ENCODE peak calls at places on chromosome 1, in four cellular contexts. I is fibroblast of lung; R is naive thymus-derived CD4-positive, alpha-beta T cell; B is ovary. M is an unnamed sample. For H3K27me3, the result is how much of the 10 kb centered on the place peaks cover.

GRCh38 chr1:176795929-176796328 is 333.0 kb downstream of the PAPPA2 start:
- DNase-seq in I (no peak), R (no peak), B (no peak), M (no peak)

GRCh38 chr1:89630046-89630445 is 2.9 kb upstream of the LRRC8C start:
- DNase-seq in I (no peak), R (no peak), B (no peak), M (no peak)

GRCh38 chr1:207579436-207579799 is 65.5 kb upstream of the CR1L start:
- DNase-seq in I (peak), R (no peak), B (no peak), M (peak)

GRCh38 chr1:201515895-201516294 is 9.0 kb upstream of the CSRP1 start:
- DNase-seq in I (no peak), R (no peak), B (no peak), M (no peak)

GRCh38 chr1:89599332-89599630 is 33.6 kb upstream of the LRRC8C start:
- DNase-seq in I (no peak), R (no peak), B (no peak), M (no peak)

GRCh38 chr1:3898994-3899775 is 887 bp downstream of the C1orf174 start:
- DNase-seq in I (no peak), R (no peak), B (no peak), M (peak)

GRCh38 chr1:210366767-210367166 is 38.1 kb downstream of the HHAT start:
- DNase-seq in I (no peak), R (no peak), B (no peak), M (no peak)

GRCh38 chr1:58781541-58782307 is 2.1 kb downstream of the JUN start:
- DNase-seq in I (peak), R (peak), B (peak), M (peak)

GRCh38 chr1:22886211-22886610 is 86.5 kb downstream of the LACTBL1 start:
- DNase-seq in I (no peak), R (no peak), B (no peak), M (peak)

GRCh38 chr1:213570487-213570886 is 417.3 kb upstream of the PROX1 start:
- DNase-seq in I (no peak), R (no peak), B (no peak), M (no peak)

GRCh38 chr1:55938376-55938850 is 641.0 kb downstream of the PLPP3 start:
- DNase-seq in I (no peak), R (no peak), B (peak), M (peak)

GRCh38 chr1:29709711-29710169 is 473.4 kb downstream of the PTPRU start:
- DNase-seq in I (peak), R (no peak), B (no peak), M (no peak)

GRCh38 chr1:207698822-207699483 is 52.9 kb upstream of the CD46 start:
- DNase-seq in I (peak), R (no peak), B (peak), M (peak)

GRCh38 chr1:62111084-62111483 is 83.6 kb upstream of the L1TD1 start:
- DNase-seq in I (no peak), R (no peak), B (no peak), M (no peak)

GRCh38 chr1:225780134-225780533 is 2.5 kb downstream of the SRP9 start:
- DNase-seq in I (no peak), R (no peak), B (no peak), M (no peak)

GRCh38 chr1:235642021-235642942 is 7.3 kb downstream of the GNG4 start:
- DNase-seq in I (peak), R (peak), B (no peak), M (no peak)

GRCh38 chr1:26529655-26530539 is at the start of gene RPS6KA1:
- DNase-seq in I (peak), R (peak), B (peak), M (peak)

GRCh38 chr1:18373882-18374493 is 106.7 kb upstream of the KLHDC7A start:
- DNase-seq in I (no peak), R (no peak), B (no peak), M (peak)

GRCh38 chr1:115233598-115233997 is 104.5 kb downstream of the NGF start:
- DNase-seq in I (no peak), R (no peak), B (no peak), M (peak)

GRCh38 chr1:21289127-21289526 is 1.1 kb downstream of the ECE1 start:
- DNase-seq in I (no peak), R (no peak), B (no peak), M (no peak)
- H3K27ac ChIP-seq in I (peak), R (peak), B (peak), M (no peak)

DNA sequence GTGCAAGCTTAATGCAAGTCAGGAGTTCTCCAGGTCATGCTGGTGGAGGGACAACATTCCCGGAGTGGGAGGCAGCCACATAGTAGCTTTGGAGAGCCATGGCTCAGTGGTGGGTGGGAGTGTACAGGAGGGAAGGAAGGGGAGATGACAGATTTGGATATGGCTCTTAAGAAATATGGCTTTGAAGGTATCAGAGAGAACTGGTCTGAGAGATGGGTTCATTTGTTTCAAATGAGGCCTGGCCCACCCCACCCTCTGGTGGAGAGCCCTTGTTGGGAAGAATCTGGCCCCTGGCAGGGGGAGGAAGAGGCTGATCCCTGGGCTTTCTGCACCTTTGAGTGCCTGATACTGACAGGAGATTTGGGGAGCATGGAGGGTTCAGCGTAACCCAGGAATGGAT is 6.1 kb downstream of the DMBX1 start:
- DNase-seq in I (no peak), R (no peak), B (no peak), M (no peak)
- H3K27me3 ChIP-seq in I (under half), R (under half), B (under half), M (half or more)

GRCh38 chr1:232923739-232924386 is 26.5 kb upstream of the NTPCR start:
- DNase-seq in I (no peak), R (no peak), B (no peak), M (no peak)
- H3K27ac ChIP-seq in I (no peak), R (peak), B (no peak), M (no peak)

GRCh38 chr1:11868331-11868730 is 9.6 kb upstream of the NPPB start:
- DNase-seq in I (no peak), R (no peak), B (no peak), M (no peak)
- H3K27me3 ChIP-seq in I (under half), R (under half), B (under half), M (under half)

GRCh38 chr1:150615346-150616201 is 13.8 kb downstream of the ENSA start:
- DNase-seq in I (no peak), R (no peak), B (no peak), M (no peak)
- H3K27ac ChIP-seq in I (peak), R (no peak), B (no peak), M (no peak)

GRCh38 chr1:156413310-156414246 is 44.6 kb downstream of the RHBG start:
- DNase-seq in I (no peak), R (no peak), B (no peak), M (no peak)

GRCh38 chr1:156409424-156409823 is 40.4 kb downstream of the RHBG start:
- DNase-seq in I (no peak), R (no peak), B (no peak), M (no peak)

GRCh38 chr1:156412653-156413309 is 43.8 kb downstream of the RHBG start:
- DNase-seq in I (no peak), R (no peak), B (no peak), M (no peak)

GRCh38 chr1:156410238-156410637 is 41.2 kb downstream of the RHBG start:
- DNase-seq in I (no peak), R (no peak), B (no peak), M (no peak)

GRCh38 chr1:156410740-156411139 is 41.7 kb downstream of the RHBG start:
- DNase-seq in I (no peak), R (no peak), B (no peak), M (no peak)
- H3K27me3 ChIP-seq in I (under half), R (under half), B (under half), M (under half)